ENCODE peak calls at places on chromosome 13, in nine cellular contexts. K is MM.1S; H is stimulated activated CD4-positive, alpha-beta T cell treated with anti-CD3 and anti-CD28 coated beads, Interleukin-2, amount 100 ng/mL, for 48 hours; R is hepatocyte; U is NCI-H2029 treated with DMSO at 0.1 percent for 48 hours; G is right cardiac atrium; I is Caco-2; Z is sciatic nerve; N is left ventricle myocardium inferior. S is an unnamed sample.

GRCh38 chr13:41696163-41697003 is 239.0 kb downstream of the RGCC start:
- DNase-seq in G (no peak), R (peak), I (peak), Z (no peak), N (no peak), U (no peak), H (no peak), K (no peak), S (peak)

GRCh38 chr13:114035583-114036501 is 62.0 kb upstream of the C13orf46 start:
- DNase-seq in N (peak), H (no peak), G (no peak), R (peak), I (no peak), Z (no peak), K (no peak), U (no peak), S (no peak)

GRCh38 chr13:112056739-112057433 is 10.1 kb upstream of the SOX1 start:
- DNase-seq in G (no peak), H (no peak), K (no peak), U (no peak), R (no peak), Z (no peak), N (no peak), I (no peak), S (no peak)

GRCh38 chr13:36131931-36132297 is 732 bp upstream of the DCLK1 start:
- DNase-seq in R (peak), N (peak), K (no peak), Z (peak), U (no peak), I (no peak), H (no peak), G (peak), S (no peak)

GRCh38 chr13:29537736-29538624 is 57.5 kb downstream of the SLC7A1 start:
- DNase-seq in Z (no peak), R (no peak), N (no peak), U (no peak), K (no peak), G (no peak), I (no peak), H (no peak), S (no peak)

GRCh38 chr13:28423010-28423409 is 71.9 kb downstream of the FLT1 start:
- DNase-seq in G (peak), Z (peak), K (no peak), H (no peak), I (no peak), R (no peak), N (peak), U (no peak), S (no peak)

GRCh38 chr13:95509521-95510315 is 42.8 kb upstream of the CLDN10 start:
- DNase-seq in N (no peak), I (no peak), U (no peak), K (no peak), H (no peak), G (no peak), Z (no peak), R (no peak), S (no peak)

GRCh38 chr13:91722267-91722884 is 324.0 kb downstream of the GPC5 start:
- DNase-seq in N (no peak), H (no peak), R (peak), G (no peak), Z (no peak), K (peak), I (peak), U (peak), S (peak)

GRCh38 chr13:52173373-52173772 is 14.0 kb upstream of the NEK3 start:
- DNase-seq in N (no peak), G (no peak), H (no peak), I (no peak), K (no peak), U (no peak), R (no peak), Z (no peak), S (no peak)

GRCh38 chr13:99303863-99304521 is 3.2 kb downstream of the GPR183 start:
- DNase-seq in G (no peak), Z (no peak), N (no peak), K (no peak), H (no peak), U (no peak), I (no peak), R (no peak), S (no peak)

GRCh38 chr13:94701313-94702180 is 10.8 kb downstream of the SOX21 start:
- DNase-seq in K (no peak), I (no peak), Z (no peak), N (no peak), H (no peak), U (no peak), G (no peak), R (no peak), S (no peak)

GRCh38 chr13:43428545-43429287 is 358.1 kb downstream of the ENOX1 start:
- DNase-seq in Z (no peak), G (no peak), R (no peak), U (no peak), I (no peak), K (peak), N (no peak), H (no peak), S (no peak)

GRCh38 chr13:98368019-98368418 is 190.9 kb upstream of the RNF113B start:
- DNase-seq in K (no peak), R (no peak), I (no peak), Z (no peak), G (no peak), N (no peak), U (no peak), H (no peak), S (no peak)

GRCh38 chr13:56349866-56350265 is 790.9 kb upstream of the PRR20A start:
- DNase-seq in G (no peak), N (no peak), U (no peak), I (no peak), K (no peak), Z (no peak), R (no peak), H (no peak), S (no peak)

GRCh38 chr13:22940090-22940710 is 240.6 kb upstream of the SGCG start:
- DNase-seq in U (no peak), N (no peak), I (no peak), K (no peak), Z (no peak), R (no peak), H (no peak), G (no peak), S (no peak)

GRCh38 chr13:34942732-34943674 is 933 bp downstream of the NBEA start:
- DNase-seq in R (peak), K (peak), G (peak), I (no peak), N (peak), U (no peak), H (peak), Z (peak), S (no peak)

GRCh38 chr13:49791753-49792549 is 531 bp downstream of the KPNA3 start:
- DNase-seq in H (peak), R (peak), N (no peak), I (peak), K (peak), G (peak), Z (peak), U (no peak), S (peak)

GRCh38 chr13:52319876-52320275 is 86.1 kb downstream of the THSD1 start:
- DNase-seq in I (no peak), Z (no peak), R (no peak), K (no peak), N (no peak), G (no peak), H (no peak), U (no peak), S (peak)

GRCh38 chr13:71218960-71219359 is 648.0 kb downstream of the DACH1 start:
- DNase-seq in Z (no peak), U (no peak), G (no peak), R (peak), H (no peak), I (peak), K (no peak), N (no peak), S (peak)

GRCh38 chr13:73335226-73335625 is 276.4 kb downstream of the KLF5 start:
- DNase-seq in N (no peak), Z (no peak), K (no peak), R (no peak), I (no peak), U (no peak), H (no peak), G (no peak), S (no peak)

GRCh38 chr13:43364210-43365041 is 341.0 kb downstream of the DNAJC15 start:
- DNase-seq in H (no peak), R (no peak), I (no peak), G (peak), N (no peak), Z (no peak), K (no peak), U (no peak), S (no peak)

GRCh38 chr13:29693297-29693945 is 97.9 kb upstream of the SLC7A1 start:
- DNase-seq in H (no peak), N (no peak), G (no peak), K (no peak), R (no peak), U (no peak), Z (no peak), I (no peak), S (no peak)

GRCh38 chr13:28301839-28302238 is 163.5 kb downstream of the PAN3 start:
- DNase-seq in G (no peak), K (no peak), I (no peak), R (no peak), U (no peak), Z (no peak), N (no peak), H (no peak), S (no peak)

GRCh38 chr13:52001120-52001731 is 10.0 kb downstream of the ATP7B start:
- DNase-seq in K (peak), N (no peak), U (peak), Z (no peak), G (no peak), H (no peak), I (no peak), R (peak), S (peak)

GRCh38 chr13:82597737-82598136 is 1284.5 kb downstream of the SLITRK1 start:
- DNase-seq in I (no peak), N (no peak), K (no peak), R (no peak), Z (no peak), G (no peak), H (no peak), U (no peak), S (no peak)